ENCODE peak calls at places on chromosome 12, in six cellular contexts. One of them, this sample, is unnamed.

GRCh38 chr12:50567926-50568325 is 63.1 kb downstream of the DIP2B start:
- DNase-seq in NCI-H2107: no peak
- DNase-seq in effector CD4-positive, alpha-beta T cell: no peak
- DNase-seq in A673: no peak
- DNase-seq in activated CD8-positive, alpha-beta memory T cell treated with anti-CD3 and anti-CD28 coated beads, Interleukin-2, amount 50 U/mL, for 4 hours: no peak
- DNase-seq in activated CD4-positive, alpha-beta T cell treated with anti-CD3 and anti-CD28 coated beads, Interleukin-2, amount 50 U/mL, for 48 hours: no peak
- DNase-seq in this sample: no peak

GRCh38 chr12:6771091-6771495 is 1.2 kb upstream of the LAG3 start:
- DNase-seq in NCI-H2107: no peak
- DNase-seq in effector CD4-positive, alpha-beta T cell: no peak
- DNase-seq in A673: no peak
- DNase-seq in activated CD8-positive, alpha-beta memory T cell treated with anti-CD3 and anti-CD28 coated beads, Interleukin-2, amount 50 U/mL, for 4 hours: no peak
- DNase-seq in activated CD4-positive, alpha-beta T cell treated with anti-CD3 and anti-CD28 coated beads, Interleukin-2, amount 50 U/mL, for 48 hours: no peak
- DNase-seq in this sample: peak

GRCh38 chr12:124727244-124727673 is 136.4 kb downstream of the SCARB1 start:
- DNase-seq in NCI-H2107: no peak
- DNase-seq in effector CD4-positive, alpha-beta T cell: no peak
- DNase-seq in A673: no peak
- DNase-seq in activated CD8-positive, alpha-beta memory T cell treated with anti-CD3 and anti-CD28 coated beads, Interleukin-2, amount 50 U/mL, for 4 hours: no peak
- DNase-seq in activated CD4-positive, alpha-beta T cell treated with anti-CD3 and anti-CD28 coated beads, Interleukin-2, amount 50 U/mL, for 48 hours: no peak
- DNase-seq in this sample: no peak

GRCh38 chr12:89372584-89373370 is 20.5 kb upstream of the DUSP6 start:
- DNase-seq in NCI-H2107: no peak
- DNase-seq in effector CD4-positive, alpha-beta T cell: no peak
- DNase-seq in A673: no peak
- DNase-seq in activated CD8-positive, alpha-beta memory T cell treated with anti-CD3 and anti-CD28 coated beads, Interleukin-2, amount 50 U/mL, for 4 hours: no peak
- DNase-seq in activated CD4-positive, alpha-beta T cell treated with anti-CD3 and anti-CD28 coated beads, Interleukin-2, amount 50 U/mL, for 48 hours: no peak
- DNase-seq in this sample: no peak

GRCh38 chr12:28191690-28192089 is 1.4 kb downstream of the CCDC91 start:
- DNase-seq in NCI-H2107: no peak
- DNase-seq in effector CD4-positive, alpha-beta T cell: peak
- DNase-seq in A673: no peak
- DNase-seq in activated CD8-positive, alpha-beta memory T cell treated with anti-CD3 and anti-CD28 coated beads, Interleukin-2, amount 50 U/mL, for 4 hours: no peak
- DNase-seq in activated CD4-positive, alpha-beta T cell treated with anti-CD3 and anti-CD28 coated beads, Interleukin-2, amount 50 U/mL, for 48 hours: no peak
- DNase-seq in this sample: no peak

GRCh38 chr12:31297572-31298509 is 28.1 kb downstream of the SINHCAF start:
- DNase-seq in NCI-H2107: no peak
- DNase-seq in effector CD4-positive, alpha-beta T cell: no peak
- DNase-seq in A673: no peak
- DNase-seq in activated CD8-positive, alpha-beta memory T cell treated with anti-CD3 and anti-CD28 coated beads, Interleukin-2, amount 50 U/mL, for 4 hours: no peak
- DNase-seq in activated CD4-positive, alpha-beta T cell treated with anti-CD3 and anti-CD28 coated beads, Interleukin-2, amount 50 U/mL, for 48 hours: no peak
- DNase-seq in this sample: no peak

GRCh38 chr12:94643585-94643984 is 6.8 kb downstream of the TMCC3 start:
- DNase-seq in NCI-H2107: no peak
- DNase-seq in effector CD4-positive, alpha-beta T cell: no peak
- DNase-seq in A673: no peak
- DNase-seq in activated CD8-positive, alpha-beta memory T cell treated with anti-CD3 and anti-CD28 coated beads, Interleukin-2, amount 50 U/mL, for 4 hours: no peak
- DNase-seq in activated CD4-positive, alpha-beta T cell treated with anti-CD3 and anti-CD28 coated beads, Interleukin-2, amount 50 U/mL, for 48 hours: no peak
- DNase-seq in this sample: no peak

GRCh38 chr12:53766881-53767280 is 15.1 kb upstream of the CISTR start:
- DNase-seq in NCI-H2107: no peak
- DNase-seq in effector CD4-positive, alpha-beta T cell: no peak
- DNase-seq in A673: no peak
- DNase-seq in activated CD8-positive, alpha-beta memory T cell treated with anti-CD3 and anti-CD28 coated beads, Interleukin-2, amount 50 U/mL, for 4 hours: no peak
- DNase-seq in activated CD4-positive, alpha-beta T cell treated with anti-CD3 and anti-CD28 coated beads, Interleukin-2, amount 50 U/mL, for 48 hours: no peak
- DNase-seq in this sample: no peak

GRCh38 chr12:130073721-130074120 is 88.5 kb upstream of the FZD10 start:
- DNase-seq in NCI-H2107: no peak
- DNase-seq in effector CD4-positive, alpha-beta T cell: no peak
- DNase-seq in A673: no peak
- DNase-seq in activated CD8-positive, alpha-beta memory T cell treated with anti-CD3 and anti-CD28 coated beads, Interleukin-2, amount 50 U/mL, for 4 hours: no peak
- DNase-seq in activated CD4-positive, alpha-beta T cell treated with anti-CD3 and anti-CD28 coated beads, Interleukin-2, amount 50 U/mL, for 48 hours: no peak
- DNase-seq in this sample: no peak

GRCh38 chr12:53536962-53537361 is 29.7 kb upstream of the NPFF start:
- DNase-seq in NCI-H2107: no peak
- DNase-seq in effector CD4-positive, alpha-beta T cell: no peak
- DNase-seq in A673: no peak
- DNase-seq in activated CD8-positive, alpha-beta memory T cell treated with anti-CD3 and anti-CD28 coated beads, Interleukin-2, amount 50 U/mL, for 4 hours: no peak
- DNase-seq in activated CD4-positive, alpha-beta T cell treated with anti-CD3 and anti-CD28 coated beads, Interleukin-2, amount 50 U/mL, for 48 hours: no peak
- DNase-seq in this sample: no peak

GRCh38 chr12:1350055-1350933 is 244.1 kb downstream of the FBXL14 start:
- DNase-seq in NCI-H2107: no peak
- DNase-seq in effector CD4-positive, alpha-beta T cell: no peak
- DNase-seq in A673: peak
- DNase-seq in activated CD8-positive, alpha-beta memory T cell treated with anti-CD3 and anti-CD28 coated beads, Interleukin-2, amount 50 U/mL, for 4 hours: no peak
- DNase-seq in activated CD4-positive, alpha-beta T cell treated with anti-CD3 and anti-CD28 coated beads, Interleukin-2, amount 50 U/mL, for 48 hours: no peak
- DNase-seq in this sample: no peak

GRCh38 chr12:6335451-6336078 is 6.3 kb downstream of the TNFRSF1A start:
- DNase-seq in NCI-H2107: no peak
- DNase-seq in effector CD4-positive, alpha-beta T cell: peak
- DNase-seq in A673: peak
- DNase-seq in activated CD8-positive, alpha-beta memory T cell treated with anti-CD3 and anti-CD28 coated beads, Interleukin-2, amount 50 U/mL, for 4 hours: peak
- DNase-seq in activated CD4-positive, alpha-beta T cell treated with anti-CD3 and anti-CD28 coated beads, Interleukin-2, amount 50 U/mL, for 48 hours: peak
- DNase-seq in this sample: peak

GRCh38 chr12:67645126-67645525 is 3.4 kb upstream of the DYRK2 start:
- DNase-seq in NCI-H2107: no peak
- DNase-seq in effector CD4-positive, alpha-beta T cell: no peak
- DNase-seq in A673: no peak
- DNase-seq in activated CD8-positive, alpha-beta memory T cell treated with anti-CD3 and anti-CD28 coated beads, Interleukin-2, amount 50 U/mL, for 4 hours: no peak
- DNase-seq in activated CD4-positive, alpha-beta T cell treated with anti-CD3 and anti-CD28 coated beads, Interleukin-2, amount 50 U/mL, for 48 hours: no peak
- DNase-seq in this sample: no peak

GRCh38 chr12:56840922-56841321 is 77.8 kb downstream of the HSD17B6 start:
- DNase-seq in NCI-H2107: no peak
- DNase-seq in effector CD4-positive, alpha-beta T cell: no peak
- DNase-seq in A673: no peak
- DNase-seq in activated CD8-positive, alpha-beta memory T cell treated with anti-CD3 and anti-CD28 coated beads, Interleukin-2, amount 50 U/mL, for 4 hours: no peak
- DNase-seq in activated CD4-positive, alpha-beta T cell treated with anti-CD3 and anti-CD28 coated beads, Interleukin-2, amount 50 U/mL, for 48 hours: no peak
- DNase-seq in this sample: no peak

This sample was measured in natural killer cell treated with Interleukin-12 subunit alpha and Interleukin-12 subunit beta and Interleukin-15 and Interleukin-18, amount 100 ng/mL, for 72 hours.